ENCODE peak calls at places on chromosomes 3 and 15, in nine cellular contexts. C, K, Z, E, X, H, P, T and D are unnamed samples.

GRCh38 chr3:21781371-21781770 is 30.4 kb upstream of the ZNF385D start:
- DNase-seq in C (no peak), K (no peak), Z (no peak), E (no peak), X (no peak), H (no peak), P (no peak), T (no peak), D (no peak)

GRCh38 chr3:129112308-129113052 is 9.1 kb downstream of the RAB43 start:
- DNase-seq in C (no peak), K (no peak), Z (no peak), E (no peak), X (no peak), H (no peak), P (peak; percentile 46), T (no peak), D (no peak)

GRCh38 chr3:63740116-63740515 is 79.0 kb upstream of the C3orf49 start:
- DNase-seq in C (no peak), K (no peak), Z (no peak), E (no peak), X (no peak), H (no peak), P (no peak), T (no peak), D (no peak)

GRCh38 chr3:4834403-4834866 is 144.8 kb upstream of the BHLHE40 start:
- DNase-seq in C (no peak), K (no peak), Z (no peak), E (no peak), X (no peak), H (no peak), P (peak; percentile 52), T (no peak), D (no peak)

GRCh38 chr3:160686955-160687535 is 10.1 kb downstream of the ARL14 start:
- DNase-seq in C (no peak), K (no peak), Z (no peak), E (no peak), X (no peak), H (no peak), P (peak; percentile 8), T (no peak), D (no peak)

GRCh38 chr3:32118215-32118614 is 11.8 kb downstream of the GPD1L start:
- DNase-seq in C (no peak), K (no peak), Z (no peak), E (no peak), X (no peak), H (no peak), P (no peak), T (no peak), D (no peak)

GRCh38 chr3:41202075-41202833 is 2.9 kb downstream of the CTNNB1 start:
- DNase-seq in C (no peak), K (no peak), Z (peak; percentile 38), E (no peak), X (no peak), H (no peak), P (no peak), T (no peak), D (no peak)

GRCh38 chr3:186425788-186426730 is 64.0 kb upstream of the DGKG start:
- DNase-seq in C (peak; percentile 47), K (no peak), Z (peak; percentile 18), E (no peak), X (no peak), H (no peak), P (no peak), T (no peak), D (no peak)

GRCh38 chr3:110101361-110101760 is 764.0 kb upstream of the DPPA4 start:
- DNase-seq in C (no peak), K (no peak), Z (no peak), E (no peak), X (no peak), H (no peak), P (no peak), T (no peak), D (no peak)

GRCh38 chr3:51311055-51311454 is 74.0 kb upstream of the MANF start:
- DNase-seq in C (peak; percentile 7), K (no peak), Z (peak; percentile 34), E (no peak), X (no peak), H (no peak), P (peak; percentile 27), T (no peak), D (no peak)

GRCh38 chr3:150061288-150062018 is 90.8 kb upstream of the PFN2 start:
- DNase-seq in C (no peak), K (no peak), Z (no peak), E (no peak), X (no peak), H (no peak), P (no peak), T (no peak), D (no peak)

GRCh38 chr15:27707216-27707710 is 391.9 kb downstream of the OCA2 start:
- DNase-seq in C (no peak), K (no peak), Z (no peak), E (no peak), X (no peak), H (no peak), P (no peak), T (no peak), D (no peak)

GRCh38 chr3:176491084-176491483 is 706.2 kb downstream of the TBL1XR1 start:
- DNase-seq in C (no peak), K (no peak), Z (no peak), E (no peak), X (no peak), H (no peak), P (no peak), T (no peak), D (no peak)

GRCh38 chr15:32676095-32676643 is 34.7 kb downstream of the SCG5 start:
- DNase-seq in C (no peak), K (no peak), Z (no peak), E (no peak), X (no peak), H (no peak), P (no peak), T (no peak), D (no peak)

GRCh38 chr3:107198522-107199271 is 178.5 kb upstream of the CCDC54 start:
- DNase-seq in C (peak; percentile 13), K (peak; percentile 64), Z (no peak), E (no peak), X (no peak), H (no peak), P (no peak), T (no peak), D (no peak)

GRCh38 chr3:178706411-178706810 is 170.2 kb downstream of the KCNMB2 start:
- DNase-seq in C (no peak), K (no peak), Z (no peak), E (no peak), X (no peak), H (no peak), P (no peak), T (no peak), D (no peak)

DNA sequence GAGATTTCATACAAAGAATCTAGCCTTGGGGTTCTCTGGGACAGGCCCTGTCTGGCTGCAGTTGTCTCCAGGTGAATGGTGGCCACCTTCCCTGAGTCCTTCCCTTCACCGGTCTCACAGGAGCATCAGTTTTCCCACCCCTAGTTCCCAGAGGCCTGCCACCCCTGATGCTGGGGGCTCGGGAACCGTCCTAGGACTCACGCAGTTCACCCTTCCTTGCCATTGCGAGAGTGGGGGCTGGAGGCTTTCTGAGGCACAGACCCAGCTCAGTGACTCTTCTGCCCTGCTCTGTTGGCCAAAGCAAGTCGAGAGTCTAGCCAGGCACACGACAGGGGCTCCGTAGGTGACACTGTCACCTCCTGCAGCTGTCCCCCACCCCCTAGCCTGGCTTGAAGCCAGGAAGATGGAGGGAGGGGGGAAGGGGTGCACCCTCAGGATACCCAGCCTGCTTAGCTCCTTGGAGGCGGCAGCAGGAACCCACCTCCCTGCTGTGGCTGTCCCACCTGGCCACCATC is 130.3 kb downstream of the NUP210 start:
- DNase-seq in C (no peak), K (no peak), Z (no peak), E (no peak), X (no peak), H (no peak), P (no peak), T (peak; percentile 47), D (no peak)
- H3K27me3 ChIP-seq in C (peaks cover 8% of the 10 kb centered on the region), K (peaks cover 75% of the 10 kb centered on the region), Z (peaks cover under 1% of the 10 kb centered on the region), E (no peaks in the 10 kb centered on the region), X (peaks cover 32% of the 10 kb centered on the region), H (peaks cover 13% of the 10 kb centered on the region), P (peaks cover 8% of the 10 kb centered on the region), T (peaks cover 8% of the 10 kb centered on the region), D (no peaks in the 10 kb centered on the region)

GRCh38 chr3:45145223-45145622 is 955 bp downstream of the CDCP1 start:
- DNase-seq in C (no peak), K (no peak), Z (no peak), E (no peak), X (no peak), H (no peak), P (no peak), T (no peak), D (no peak)
- H3K27me3 ChIP-seq in C (no peaks in the 10 kb centered on the region), K (peaks cover 74% of the 10 kb centered on the region), Z (peaks cover 66% of the 10 kb centered on the region), E (no peaks in the 10 kb centered on the region), X (peaks cover 30% of the 10 kb centered on the region), H (peaks cover 22% of the 10 kb centered on the region), P (peaks cover 20% of the 10 kb centered on the region), T (peaks cover 12% of the 10 kb centered on the region), D (no peaks in the 10 kb centered on the region)

GRCh38 chr3:193987186-193987585 is 148.8 kb upstream of the HES1 start:
- DNase-seq in C (no peak), K (no peak), Z (no peak), E (no peak), X (no peak), H (no peak), P (no peak), T (no peak), D (no peak)

GRCh38 chr3:193983846-193984245 is 152.1 kb upstream of the HES1 start:
- DNase-seq in C (no peak), K (no peak), Z (no peak), E (no peak), X (no peak), H (no peak), P (no peak), T (no peak), D (no peak)

GRCh38 chr3:193982258-193982659 is 153.7 kb upstream of the HES1 start:
- DNase-seq in C (no peak), K (peak; percentile 82), Z (no peak), E (peak; percentile 35), X (peak; percentile 75), H (peak; percentile 25), P (no peak), T (peak; percentile 81), D (peak; percentile 85)

GRCh38 chr3:193981534-193981933 is 154.4 kb upstream of the HES1 start:
- DNase-seq in C (no peak), K (no peak), Z (peak; percentile 63), E (no peak), X (no peak), H (no peak), P (no peak), T (no peak), D (no peak)

DNA sequence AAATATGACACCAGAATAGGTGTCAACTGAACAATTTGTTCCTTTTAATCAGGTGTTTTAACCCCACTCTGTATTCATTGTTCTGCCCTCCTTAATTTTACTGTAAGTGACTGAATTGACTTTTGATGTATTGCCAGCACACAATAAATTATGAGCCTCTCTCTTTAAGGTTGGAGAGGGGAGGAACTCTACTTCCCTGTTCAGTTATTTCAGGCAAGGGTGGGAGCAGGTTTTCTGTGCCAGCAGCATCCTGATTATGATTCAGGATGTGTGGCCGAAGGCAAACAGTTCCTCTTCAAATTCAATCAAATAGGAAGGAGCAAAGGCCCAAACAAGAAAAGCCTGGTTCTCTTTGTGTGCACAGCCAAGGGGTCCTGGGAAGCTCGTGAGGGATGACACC is 151.6 kb upstream of the HES1 start:
- DNase-seq in C (no peak), K (no peak), Z (no peak), E (no peak), X (no peak), H (no peak), P (no peak), T (no peak), D (no peak)
- H3K27me3 ChIP-seq in C (peaks cover 34% of the 10 kb centered on the region), K (peaks cover 50% of the 10 kb centered on the region), Z (no peaks in the 10 kb centered on the region), E (no peaks in the 10 kb centered on the region), X (peaks cover 23% of the 10 kb centered on the region), H (no peaks in the 10 kb centered on the region), P (no peaks in the 10 kb centered on the region), T (no peaks in the 10 kb centered on the region), D (no peaks in the 10 kb centered on the region)

GRCh38 chr3:123678108-123678511 is 93.3 kb upstream of the HACD2 start:
- DNase-seq in C (peak; percentile 80), K (no peak), Z (no peak), E (no peak), X (no peak), H (peak; percentile 57), P (no peak), T (no peak), D (no peak)
- H3K27me3 ChIP-seq in C (no peaks in the 10 kb centered on the region), K (no peaks in the 10 kb centered on the region), Z (no peaks in the 10 kb centered on the region), E (no peaks in the 10 kb centered on the region), X (no peaks in the 10 kb centered on the region), H (no peaks in the 10 kb centered on the region), P (no peaks in the 10 kb centered on the region), T (no peaks in the 10 kb centered on the region), D (no peaks in the 10 kb centered on the region)